ENCODE peak calls at places on chromosomes 16 and 17, in four cellular contexts. One of them, this sample, is unnamed.

GRCh38 chr17:17021194-17021863 is 20.9 kb upstream of the MPRIP start:
- DNase-seq in CD4-positive, alpha-beta T cell: no peak
- DNase-seq in mammary epithelial cell: no peak
- DNase-seq in epithelial cell of esophagus: no peak
- DNase-seq in this sample: no peak

GRCh38 chr16:84196727-84197486 is 6.0 kb downstream of the ADAD2 start:
- DNase-seq in CD4-positive, alpha-beta T cell: no peak
- DNase-seq in mammary epithelial cell: peak; percentile 80
- DNase-seq in epithelial cell of esophagus: peak; percentile 90
- DNase-seq in this sample: no peak

GRCh38 chr17:48439875-48440505 is 10.0 kb upstream of the SKAP1 start:
- DNase-seq in CD4-positive, alpha-beta T cell: no peak
- DNase-seq in mammary epithelial cell: no peak
- DNase-seq in epithelial cell of esophagus: no peak
- DNase-seq in this sample: peak; percentile 45

GRCh38 chr17:81681672-81682071 is 1.9 kb downstream of the ARL16 start:
- DNase-seq in CD4-positive, alpha-beta T cell: no peak
- DNase-seq in mammary epithelial cell: no peak
- DNase-seq in epithelial cell of esophagus: no peak
- DNase-seq in this sample: no peak

GRCh38 chr17:79788989-79789942 is 7.6 kb downstream of the CBX8 start:
- DNase-seq in CD4-positive, alpha-beta T cell: no peak
- DNase-seq in mammary epithelial cell: no peak
- DNase-seq in epithelial cell of esophagus: no peak
- DNase-seq in this sample: no peak

GRCh38 chr16:57643166-57643813 is 14.9 kb downstream of the ADGRG1 start:
- DNase-seq in CD4-positive, alpha-beta T cell: no peak
- DNase-seq in mammary epithelial cell: peak; percentile 60
- DNase-seq in epithelial cell of esophagus: peak; percentile 46
- DNase-seq in this sample: no peak

GRCh38 chr16:53865492-53865863 is 161.5 kb downstream of the FTO start:
- DNase-seq in CD4-positive, alpha-beta T cell: no peak
- DNase-seq in mammary epithelial cell: peak; percentile 84
- DNase-seq in epithelial cell of esophagus: peak; percentile 87
- DNase-seq in this sample: peak; percentile 22

GRCh38 chr17:2023692-2024571 is 1.2 kb downstream of the RTN4RL1 start:
- DNase-seq in CD4-positive, alpha-beta T cell: no peak
- DNase-seq in mammary epithelial cell: peak; percentile 37
- DNase-seq in epithelial cell of esophagus: peak; percentile 41
- DNase-seq in this sample: no peak

GRCh38 chr17:29168079-29168758 is 12.0 kb downstream of the MYO18A start:
- DNase-seq in CD4-positive, alpha-beta T cell: no peak
- DNase-seq in mammary epithelial cell: no peak
- DNase-seq in epithelial cell of esophagus: no peak
- DNase-seq in this sample: no peak

GRCh38 chr16:87248704-87249103 is 68.5 kb downstream of the C16orf95 start:
- DNase-seq in CD4-positive, alpha-beta T cell: no peak
- DNase-seq in mammary epithelial cell: no peak
- DNase-seq in epithelial cell of esophagus: no peak
- DNase-seq in this sample: no peak

GRCh38 chr17:52027620-52028019 is 130.9 kb downstream of the CA10 start:
- DNase-seq in CD4-positive, alpha-beta T cell: no peak
- DNase-seq in mammary epithelial cell: peak; percentile 73
- DNase-seq in epithelial cell of esophagus: peak; percentile 83
- DNase-seq in this sample: no peak

GRCh38 chr16:88888778-88889387 is 22.4 kb upstream of the PABPN1L start:
- DNase-seq in CD4-positive, alpha-beta T cell: no peak
- DNase-seq in mammary epithelial cell: no peak
- DNase-seq in epithelial cell of esophagus: no peak
- DNase-seq in this sample: no peak

GRCh38 chr16:88649924-88650748 is 717 bp downstream of the CYBA start:
- DNase-seq in CD4-positive, alpha-beta T cell: no peak
- DNase-seq in mammary epithelial cell: no peak
- DNase-seq in epithelial cell of esophagus: peak; percentile 23
- DNase-seq in this sample: peak; percentile 74

GRCh38 chr16:6517321-6517720 is 815.3 kb upstream of the RBFOX1 start:
- DNase-seq in CD4-positive, alpha-beta T cell: no peak
- DNase-seq in mammary epithelial cell: no peak
- DNase-seq in epithelial cell of esophagus: no peak
- DNase-seq in this sample: no peak

GRCh38 chr17:78351449-78352006 is 8.3 kb downstream of the SOCS3 start:
- DNase-seq in CD4-positive, alpha-beta T cell: no peak
- DNase-seq in mammary epithelial cell: peak; percentile 98
- DNase-seq in epithelial cell of esophagus: peak; percentile 99
- DNase-seq in this sample: no peak

GRCh38 chr17:35315283-35315682 is 58.1 kb downstream of the SLFN11 start:
- DNase-seq in CD4-positive, alpha-beta T cell: no peak
- DNase-seq in mammary epithelial cell: peak; percentile 90
- DNase-seq in epithelial cell of esophagus: peak; percentile 88
- DNase-seq in this sample: no peak

GRCh38 chr17:6755731-6756184 is at the start of gene XAF1:
- DNase-seq in CD4-positive, alpha-beta T cell: peak; percentile 51
- DNase-seq in mammary epithelial cell: no peak
- DNase-seq in epithelial cell of esophagus: no peak
- DNase-seq in this sample: no peak

GRCh38 chr17:76772842-76773521 is 35.1 kb downstream of the MFSD11 start:
- DNase-seq in CD4-positive, alpha-beta T cell: no peak
- DNase-seq in mammary epithelial cell: peak; percentile 80
- DNase-seq in epithelial cell of esophagus: peak; percentile 89
- DNase-seq in this sample: no peak

GRCh38 chr17:65102788-65103187 is 34.4 kb upstream of the RGS9 start:
- DNase-seq in CD4-positive, alpha-beta T cell: no peak
- DNase-seq in mammary epithelial cell: no peak
- DNase-seq in epithelial cell of esophagus: no peak
- DNase-seq in this sample: no peak

GRCh38 chr17:32621612-32622312 is 135.0 kb downstream of the CDK5R1 start:
- DNase-seq in CD4-positive, alpha-beta T cell: no peak
- DNase-seq in mammary epithelial cell: peak; percentile 71
- DNase-seq in epithelial cell of esophagus: peak; percentile 96
- DNase-seq in this sample: no peak

GRCh38 chr17:49557204-49558024 is 18.3 kb upstream of the NXPH3 start:
- DNase-seq in CD4-positive, alpha-beta T cell: no peak
- DNase-seq in mammary epithelial cell: peak; percentile 30
- DNase-seq in epithelial cell of esophagus: peak; percentile 73
- DNase-seq in this sample: peak; percentile 63

GRCh38 chr17:14268264-14268663 is 31.6 kb upstream of the CDRT15 start:
- DNase-seq in CD4-positive, alpha-beta T cell: no peak
- DNase-seq in mammary epithelial cell: no peak
- DNase-seq in epithelial cell of esophagus: no peak
- DNase-seq in this sample: no peak

GRCh38 chr16:86669285-86669805 is 91.0 kb downstream of the FOXL1 start:
- DNase-seq in CD4-positive, alpha-beta T cell: no peak
- DNase-seq in mammary epithelial cell: no peak
- DNase-seq in epithelial cell of esophagus: no peak
- DNase-seq in this sample: no peak

GRCh38 chr17:20925954-20926353 is 116.9 kb downstream of the USP22 start:
- DNase-seq in CD4-positive, alpha-beta T cell: no peak
- DNase-seq in mammary epithelial cell: no peak
- DNase-seq in epithelial cell of esophagus: no peak
- DNase-seq in this sample: no peak

GRCh38 chr17:72616457-72616856 is 476.0 kb downstream of the SLC39A11 start:
- DNase-seq in CD4-positive, alpha-beta T cell: no peak
- DNase-seq in mammary epithelial cell: no peak
- DNase-seq in epithelial cell of esophagus: no peak
- DNase-seq in this sample: no peak
- TF ChIP-seq CTCF in CD4-positive, alpha-beta T cell: no peak
- TF ChIP-seq CTCF in mammary epithelial cell: no peak
- TF ChIP-seq CTCF in epithelial cell of esophagus: no peak
- TF ChIP-seq CTCF in this sample: no peak

DNA sequence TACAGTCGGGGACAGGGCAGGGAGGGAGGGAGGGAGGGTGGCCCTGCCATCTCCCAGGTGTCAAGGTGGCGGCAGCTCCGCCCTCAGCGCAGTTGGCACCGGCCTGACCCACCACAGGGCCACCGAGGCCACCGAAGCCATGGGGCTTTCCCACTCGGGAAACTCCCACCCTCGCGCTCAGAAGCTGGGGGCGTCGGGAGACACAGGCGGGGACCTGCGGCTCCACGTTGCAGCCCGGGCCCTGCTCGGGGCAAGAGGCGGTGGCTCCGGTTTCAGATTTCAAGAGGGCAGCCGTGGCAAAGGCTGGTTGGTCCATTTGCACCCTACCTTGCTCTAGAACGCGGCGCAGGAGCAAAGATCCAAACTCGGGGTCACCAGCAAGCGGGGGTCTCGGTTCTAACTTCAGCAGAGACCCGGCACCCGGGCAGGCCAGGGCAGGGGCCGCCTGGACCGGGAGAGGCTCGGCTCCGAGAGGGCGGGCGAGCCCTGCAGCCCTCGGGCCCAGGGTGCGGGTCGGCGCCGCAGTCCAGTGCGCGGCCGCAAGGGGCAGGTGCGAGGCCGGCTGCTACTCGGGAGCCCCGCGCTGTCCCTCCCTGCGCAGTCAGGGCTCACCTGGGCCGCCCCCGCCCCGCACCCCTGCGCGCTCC is 412 bp downstream of the CYB561 start:
- DNase-seq in CD4-positive, alpha-beta T cell: no peak
- DNase-seq in mammary epithelial cell: peak; percentile 68
- DNase-seq in epithelial cell of esophagus: peak; percentile 55
- DNase-seq in this sample: peak; percentile 78
- TF ChIP-seq CTCF in CD4-positive, alpha-beta T cell: peak; percentile 29
- TF ChIP-seq CTCF in mammary epithelial cell: peak; percentile 54
- TF ChIP-seq CTCF in epithelial cell of esophagus: peak; percentile 10
- TF ChIP-seq CTCF in this sample: peak; percentile 32

GRCh38 chr17:61323696-61324539 is 75.7 kb upstream of the TBX2 start:
- DNase-seq in CD4-positive, alpha-beta T cell: no peak
- DNase-seq in mammary epithelial cell: no peak
- DNase-seq in epithelial cell of esophagus: no peak
- DNase-seq in this sample: no peak
- TF ChIP-seq CTCF in CD4-positive, alpha-beta T cell: no peak
- TF ChIP-seq CTCF in mammary epithelial cell: no peak
- TF ChIP-seq CTCF in epithelial cell of esophagus: no peak
- TF ChIP-seq CTCF in this sample: no peak

DNA sequence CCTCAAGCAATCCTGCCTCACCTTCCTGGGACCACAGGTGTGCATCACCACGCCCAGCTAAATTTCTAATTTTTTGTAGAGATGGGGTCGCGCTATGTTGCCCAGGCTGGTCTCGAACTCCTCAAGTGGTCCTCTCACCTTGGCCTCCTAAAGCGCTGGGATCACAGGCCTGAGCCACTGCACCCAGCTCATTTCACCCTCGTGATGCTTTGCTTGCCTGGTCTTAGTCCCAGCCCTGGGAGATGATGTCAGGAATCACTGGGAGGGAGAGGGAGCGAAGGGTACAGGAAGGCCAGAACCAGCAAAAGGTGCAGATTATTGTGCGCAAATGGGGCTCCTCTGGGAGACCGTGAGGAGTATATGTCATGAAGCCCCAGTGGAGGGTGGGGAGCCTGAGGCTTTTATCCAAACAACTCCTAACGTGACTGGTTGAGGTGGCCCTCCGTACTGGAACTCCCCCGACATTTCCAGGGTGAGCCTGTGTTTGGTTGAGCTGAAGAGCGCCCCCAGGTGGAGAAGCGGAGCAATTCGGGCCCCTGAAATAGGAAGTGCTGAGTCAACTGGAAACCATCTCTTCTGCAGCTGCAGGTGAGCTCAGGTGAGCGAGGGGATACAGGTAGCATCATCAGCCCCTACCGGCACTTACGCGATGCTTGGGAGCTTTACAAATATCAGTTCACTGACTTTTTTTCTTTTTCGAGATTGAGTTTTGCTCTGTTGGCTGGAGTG is 41.2 kb upstream of the HAPSTR1 start:
- DNase-seq in CD4-positive, alpha-beta T cell: no peak
- DNase-seq in mammary epithelial cell: no peak
- DNase-seq in epithelial cell of esophagus: peak; percentile 35
- DNase-seq in this sample: no peak
- TF ChIP-seq CTCF in CD4-positive, alpha-beta T cell: no peak
- TF ChIP-seq CTCF in mammary epithelial cell: peak; percentile 49
- TF ChIP-seq CTCF in epithelial cell of esophagus: peak; percentile 42
- TF ChIP-seq CTCF in this sample: no peak

GRCh38 chr17:39939588-39940419 is 12.3 kb downstream of the LRRC3C start:
- DNase-seq in CD4-positive, alpha-beta T cell: no peak
- DNase-seq in mammary epithelial cell: peak; percentile 76
- DNase-seq in epithelial cell of esophagus: peak; percentile 71
- DNase-seq in this sample: peak; percentile 59
- TF ChIP-seq CTCF in CD4-positive, alpha-beta T cell: no peak
- TF ChIP-seq CTCF in mammary epithelial cell: peak; percentile 15
- TF ChIP-seq CTCF in epithelial cell of esophagus: no peak
- TF ChIP-seq CTCF in this sample: peak; percentile 41

DNA sequence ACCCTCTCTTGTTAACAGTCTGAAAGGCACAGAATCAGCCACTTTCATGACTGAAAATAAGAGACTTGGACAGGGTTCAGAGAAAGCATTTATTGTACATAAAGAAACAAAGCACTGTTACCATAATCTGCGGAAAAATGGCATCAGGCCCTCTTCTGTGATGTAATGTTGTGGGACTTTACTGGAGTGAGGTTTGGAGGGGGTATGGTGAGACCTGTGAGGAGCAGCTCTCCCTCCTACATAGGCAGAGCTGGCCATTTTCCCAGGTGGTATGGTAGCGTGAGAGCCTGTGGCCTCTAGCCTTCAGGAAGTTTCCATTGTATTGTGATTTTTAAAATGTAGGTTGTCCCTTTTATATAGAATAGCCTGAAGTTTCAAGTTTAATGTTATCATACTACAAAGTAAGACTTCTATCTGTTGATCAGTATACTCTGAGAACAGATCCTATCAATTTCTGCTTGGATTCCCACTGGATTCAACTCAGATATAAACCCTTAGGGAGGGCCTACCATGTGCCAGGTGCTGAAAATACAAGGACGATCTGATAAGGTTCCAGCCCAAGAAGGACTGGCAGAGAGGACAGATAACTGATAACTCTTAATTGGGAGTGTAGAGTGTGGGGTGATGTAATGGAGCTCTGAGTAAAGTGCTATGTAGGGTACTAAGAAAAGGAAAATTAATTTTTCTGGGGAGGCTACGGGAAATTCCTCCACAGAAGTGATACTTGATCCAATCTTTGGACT is 4.1 kb upstream of the YPEL2 start:
- DNase-seq in CD4-positive, alpha-beta T cell: no peak
- DNase-seq in mammary epithelial cell: no peak
- DNase-seq in epithelial cell of esophagus: no peak
- DNase-seq in this sample: no peak
- TF ChIP-seq CTCF in CD4-positive, alpha-beta T cell: no peak
- TF ChIP-seq CTCF in mammary epithelial cell: no peak
- TF ChIP-seq CTCF in epithelial cell of esophagus: no peak
- TF ChIP-seq CTCF in this sample: no peak

DNA sequence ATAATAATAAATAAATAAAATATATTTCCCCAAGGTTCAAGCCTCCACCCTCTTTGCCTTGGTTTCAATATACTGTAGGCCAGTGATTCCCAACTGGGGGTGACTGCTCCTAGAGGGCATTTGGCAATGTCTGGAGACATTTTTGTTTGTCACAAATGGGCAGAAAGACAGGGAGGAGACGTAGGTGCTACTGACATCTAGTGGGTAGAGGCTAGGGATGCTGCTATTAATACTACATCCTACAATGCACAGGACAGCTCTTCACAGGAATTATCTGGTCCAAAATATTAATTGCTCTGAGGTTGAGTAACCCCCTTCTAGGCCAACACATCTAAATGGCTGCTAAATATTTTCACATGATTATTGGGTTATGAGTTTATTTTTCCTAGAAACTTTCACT is 12.8 kb upstream of the PRR14 start:
- DNase-seq in CD4-positive, alpha-beta T cell: no peak
- DNase-seq in mammary epithelial cell: peak; percentile 54
- DNase-seq in epithelial cell of esophagus: peak; percentile 72
- DNase-seq in this sample: no peak
- TF ChIP-seq CTCF in CD4-positive, alpha-beta T cell: peak; percentile 24
- TF ChIP-seq CTCF in mammary epithelial cell: peak; percentile 74
- TF ChIP-seq CTCF in epithelial cell of esophagus: peak; percentile 74
- TF ChIP-seq CTCF in this sample: peak; percentile 47

This sample was measured in GM20000.